ENCODE peak calls at places on chromosomes 5 and 9, in five cellular contexts. E is IMR-90; A is stimulated activated CD4-positive, alpha-beta T cell treated with anti-CD3 and anti-CD28 coated beads, Interleukin-12 subunit alpha, Interleukin-12 subunit beta, amount 100 ng/mL, for 4 hours; U is CD4-positive, alpha-beta T cell; M is Right ventricle myocardium superior. D is an unnamed sample.

GRCh38 chr9:69030851-69031645 is 4.5 kb upstream of the FXN start:
- DNase-seq in A (no peak), U (no peak), M (no peak), E (peak; percentile 48), D (peak; percentile 20)

GRCh38 chr5:9545301-9545958 is 445 bp downstream of the SEMA5A start:
- DNase-seq in A (no peak), M (no peak), U (no peak), E (no peak), D (no peak)

GRCh38 chr5:175694371-175695160 is 36.7 kb downstream of the HRH2 start:
- DNase-seq in M (no peak), U (no peak), A (no peak), E (no peak), D (no peak)

GRCh38 chr5:56829137-56829536 is 13.8 kb downstream of the MAP3K1 start:
- DNase-seq in U (peak; percentile 72), M (no peak), E (peak; percentile 52), A (peak; percentile 51), D (no peak)

GRCh38 chr9:37752646-37753488 is 738 bp upstream of the TRMT10B start:
- DNase-seq in U (no peak), E (no peak), A (peak; percentile 5), M (no peak), D (no peak)

GRCh38 chr9:121107041-121107440 is 32.3 kb downstream of the CNTRL start:
- DNase-seq in E (no peak), A (no peak), M (no peak), U (no peak), D (peak; percentile 17)

GRCh38 chr5:2996248-2996647 is 244.8 kb upstream of the IRX2 start:
- DNase-seq in A (no peak), U (no peak), E (no peak), M (no peak), D (no peak)

GRCh38 chr9:33076360-33077004 is at the start of gene SMU1:
- DNase-seq in U (peak; percentile 94), M (peak; percentile 99), A (peak; percentile 91), E (peak; percentile 96), D (peak; percentile 97)

GRCh38 chr5:122874179-122874875 is 28.9 kb downstream of the SNX24 start:
- DNase-seq in E (peak; percentile 21), M (no peak), A (no peak), U (no peak), D (peak; percentile 11)

GRCh38 chr9:81631213-81631745 is 58.1 kb downstream of the TLE1 start:
- DNase-seq in M (no peak), E (no peak), U (no peak), A (no peak), D (no peak)

GRCh38 chr9:117291223-117291622 is 123.6 kb downstream of the ASTN2 start:
- DNase-seq in U (no peak), A (no peak), M (no peak), E (no peak), D (no peak)

GRCh38 chr5:100496296-100496695 is 38.9 kb upstream of the FAM174A start:
- DNase-seq in M (no peak), E (peak; percentile 5), U (no peak), A (no peak), D (no peak)

GRCh38 chr5:78591227-78591626 is 57.3 kb downstream of the LHFPL2 start:
- DNase-seq in M (no peak), E (peak; percentile 96), U (no peak), A (no peak), D (peak; percentile 59)

GRCh38 chr5:124823336-124823849 is 77.0 kb upstream of the ZNF608 start:
- DNase-seq in A (no peak), U (no peak), M (no peak), E (no peak), D (peak; percentile 55)

GRCh38 chr9:114117614-114117995 is 18.5 kb upstream of the KIF12 start:
- DNase-seq in A (no peak), U (no peak), M (no peak), E (no peak), D (no peak)

GRCh38 chr5:22835630-22836029 is 17.5 kb downstream of the CDH12 start:
- DNase-seq in E (no peak), M (no peak), U (no peak), A (no peak), D (no peak)

D was measured in fibroblast of the aortic adventitia.